ENCODE peak calls at places on chromosomes 5 and 9, in six cellular contexts. K, C, B, F, R and Q are unnamed samples.

GRCh38 chr5:139091439-139092156 is 106.6 kb downstream of the SIL1 start:
- DNase-seq in B (no peak), R (peak), C (no peak), F (no peak), K (no peak), Q (no peak)

GRCh38 chr5:59790399-59791130 is 103.0 kb downstream of the PDE4D start:
- DNase-seq in F (no peak), K (no peak), B (no peak), R (no peak), C (no peak), Q (no peak)

GRCh38 chr5:139574641-139575312 is 13.6 kb downstream of the UBE2D2 start:
- DNase-seq in C (no peak), F (peak), B (no peak), K (no peak), R (peak), Q (no peak)

GRCh38 chr9:133798160-133798559 is 60.0 kb upstream of the SARDH start:
- DNase-seq in F (no peak), B (no peak), K (no peak), C (no peak), R (no peak), Q (no peak)

GRCh38 chr9:122132539-122132938 is 27.0 kb downstream of the NDUFA8 start:
- DNase-seq in K (no peak), C (no peak), B (no peak), F (no peak), R (no peak), Q (no peak)

GRCh38 chr9:17134843-17135577 is at the start of gene CNTLN:
- DNase-seq in C (peak), K (peak), B (no peak), F (peak), R (no peak), Q (peak)

GRCh38 chr9:109781541-109782197 is 1.7 kb downstream of the PALM2AKAP2 start:
- DNase-seq in R (no peak), F (no peak), C (no peak), B (no peak), K (no peak), Q (no peak)

GRCh38 chr9:107360098-107360497 is 77.0 kb downstream of the RAD23B start:
- DNase-seq in C (no peak), K (no peak), F (no peak), B (no peak), R (no peak), Q (no peak)

GRCh38 chr9:86128235-86128822 is 29.0 kb upstream of the GOLM1 start:
- DNase-seq in K (no peak), C (no peak), B (no peak), F (no peak), R (no peak), Q (no peak)

DNA sequence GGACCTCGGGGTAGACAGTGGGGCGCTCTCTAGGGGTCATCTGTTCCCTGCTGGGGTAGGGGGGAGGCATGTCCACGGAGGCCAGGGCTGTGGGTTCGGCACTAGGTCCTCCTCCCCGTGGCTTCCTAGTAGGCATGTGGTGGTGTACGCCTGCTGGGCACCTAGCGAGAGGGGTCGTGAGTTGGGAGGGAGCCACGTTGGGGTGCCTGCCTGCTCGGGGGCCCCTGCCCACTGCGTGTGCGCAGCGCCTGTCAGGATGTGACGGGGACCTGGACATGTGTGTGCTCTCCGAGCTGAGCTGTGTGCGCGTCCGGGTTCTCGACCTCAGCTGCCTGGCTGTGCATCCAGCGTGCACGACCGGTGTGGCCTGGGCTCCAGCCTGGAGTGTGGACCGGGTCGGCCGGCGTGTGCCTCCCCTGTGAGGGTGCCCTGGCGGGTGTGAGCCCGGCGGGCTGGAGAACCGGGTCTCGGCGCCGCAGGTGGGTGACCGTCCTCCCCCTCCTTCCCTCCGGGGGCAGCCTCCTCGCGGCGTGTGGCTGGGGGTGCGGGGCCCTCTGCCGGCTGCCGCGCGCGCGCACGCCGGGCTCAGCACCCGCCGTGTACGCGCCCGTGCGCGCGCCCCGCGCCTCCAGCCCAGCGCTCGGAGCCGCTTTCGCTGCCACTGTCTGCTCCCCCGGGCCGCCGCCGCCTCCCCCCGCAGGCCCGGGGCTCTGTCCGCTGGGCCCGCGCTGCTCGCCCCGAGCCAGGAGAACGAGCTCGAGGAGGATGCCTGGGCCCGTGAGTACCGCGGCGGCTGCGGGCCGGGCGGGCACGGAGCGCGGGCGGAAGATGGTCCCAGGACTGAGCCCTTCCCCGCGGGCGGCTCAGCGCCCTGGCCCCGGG is at the start of gene PRR7:
- DNase-seq in B (no peak), F (no peak), K (peak), C (no peak), R (peak), Q (peak)
- TF ChIP-seq POLR2A in B (no peak), F (peak), K (peak), C (no peak), R (peak), Q (peak)

GRCh38 chr5:112685929-112686328 is 51.8 kb upstream of the APC start:
- DNase-seq in R (no peak), K (no peak), F (no peak), B (no peak), C (no peak), Q (no peak)
- TF ChIP-seq POLR2AphosphoS5 in R (no peak), K (no peak), F (no peak), B (no peak), C (no peak), Q (no peak)

GRCh38 chr9:33249983-33250382 is 10.0 kb downstream of the SPINK4 start:
- DNase-seq in K (no peak), R (no peak), C (no peak), F (no peak), B (no peak), Q (no peak)

GRCh38 chr9:33250458-33250995 is 10.6 kb downstream of the SPINK4 start:
- DNase-seq in K (no peak), R (no peak), B (no peak), F (no peak), C (no peak), Q (no peak)

GRCh38 chr9:33249087-33249657 is 9.2 kb downstream of the SPINK4 start:
- DNase-seq in K (no peak), B (no peak), R (no peak), F (no peak), C (no peak), Q (no peak)

GRCh38 chr9:33246269-33246860 is 6.4 kb downstream of the SPINK4 start:
- DNase-seq in F (no peak), R (no peak), K (no peak), B (no peak), C (no peak), Q (no peak)

GRCh38 chr9:33248606-33249005 is 8.6 kb downstream of the SPINK4 start:
- DNase-seq in K (no peak), F (no peak), C (no peak), B (no peak), R (no peak), Q (no peak)
- TF ChIP-seq TAF1 in K (no peak), F (no peak), C (no peak), B (no peak), R (no peak), Q (no peak)

GRCh38 chr9:127565231-127565630 is 46.8 kb upstream of the STXBP1 start:
- DNase-seq in C (no peak), F (no peak), R (no peak), B (no peak), K (no peak), Q (no peak)

GRCh38 chr9:127567119-127567897 is 44.8 kb upstream of the STXBP1 start:
- DNase-seq in R (peak), F (no peak), C (no peak), B (no peak), K (no peak), Q (no peak)

GRCh38 chr9:127568618-127568970 is 43.5 kb upstream of the STXBP1 start:
- DNase-seq in F (no peak), B (no peak), R (peak), C (no peak), K (no peak), Q (no peak)

GRCh38 chr9:127567898-127568617 is 44.0 kb upstream of the STXBP1 start:
- DNase-seq in R (peak), B (no peak), C (no peak), F (no peak), K (no peak), Q (no peak)

GRCh38 chr9:127566351-127567001 is 45.6 kb upstream of the STXBP1 start:
- DNase-seq in C (no peak), R (no peak), K (no peak), B (no peak), F (no peak), Q (no peak)
- TF ChIP-seq POLR2A in C (no peak), R (no peak), K (no peak), B (no peak), F (no peak), Q (no peak)

GRCh38 chr5:135887447-135887864 is 8.2 kb downstream of the IL9 start:
- DNase-seq in B (peak), R (peak), F (peak), C (peak), K (peak), Q (peak)
- TF ChIP-seq POLR2AphosphoS5 in B (no peak), R (no peak), F (no peak), C (no peak), K (no peak), Q (no peak)

GRCh38 chr5:140883373-140883772 is 1.4 kb downstream of the PCDHA13 start:
- DNase-seq in C (no peak), K (no peak), F (no peak), B (no peak), R (no peak), Q (no peak)

GRCh38 chr5:140881889-140882590 is at the start of gene PCDHA13:
- DNase-seq in B (no peak), K (no peak), R (no peak), F (no peak), C (no peak), Q (no peak)

GRCh38 chr5:140877262-140877581 is 2.1 kb downstream of the PCDHA12 start:
- DNase-seq in B (no peak), K (no peak), F (no peak), R (no peak), C (no peak), Q (no peak)

GRCh38 chr5:140883927-140884697 is 2.2 kb downstream of the PCDHA13 start:
- DNase-seq in F (no peak), C (no peak), B (no peak), R (no peak), K (no peak), Q (no peak)

GRCh38 chr5:140882591-140882899 is 621 bp downstream of the PCDHA13 start:
- DNase-seq in B (no peak), C (no peak), K (no peak), R (no peak), F (no peak), Q (no peak)
- TF ChIP-seq TAF1 in B (no peak), C (no peak), K (no peak), R (no peak), F (no peak), Q (no peak)